ENCODE peak calls at places on chromosomes 6 and 20, in eight cellular contexts. O is spleen, H is HAP-1, R is adipocyte, F is neuronal stem cell, K is SJSA1, D is left ventricle myocardium inferior, G is PC-3. Z is an unnamed sample.

GRCh38 chr6:40395698-40396076 is 191.5 kb downstream of the LRFN2 start:
- DNase-seq in O (no peak), H (no peak), R (no peak), F (no peak), K (no peak), D (no peak), G (no peak), Z (no peak)

GRCh38 chr6:15260099-15260821 is 14.4 kb downstream of the JARID2 start:
- DNase-seq in O (no peak), H (no peak), R (peak; percentile 79), F (no peak), K (no peak), D (no peak), G (peak; percentile 34), Z (no peak)

GRCh38 chr6:57307850-57308249 is 9.6 kb upstream of the PRIM2 start:
- DNase-seq in O (no peak), H (no peak), R (no peak), F (no peak), K (no peak), D (no peak), G (no peak), Z (no peak)

GRCh38 chr20:62338294-62338620 is 28.9 kb downstream of the LAMA5 start:
- DNase-seq in O (no peak), H (no peak), R (no peak), F (no peak), K (no peak), D (no peak), G (no peak), Z (no peak)

GRCh38 chr20:10381477-10381876 is 52.5 kb downstream of the MKKS start:
- DNase-seq in O (no peak), H (no peak), R (no peak), F (no peak), K (no peak), D (no peak), G (peak; percentile 42), Z (no peak)

GRCh38 chr6:73728548-73729205 is 32.7 kb downstream of the CD109 start:
- DNase-seq in O (no peak), H (no peak), R (no peak), F (no peak), K (no peak), D (no peak), G (no peak), Z (no peak)

GRCh38 chr6:52914516-52914915 is 5.0 kb upstream of the GSTA3 start:
- DNase-seq in O (no peak), H (no peak), R (no peak), F (no peak), K (no peak), D (no peak), G (peak; percentile 15), Z (no peak)

GRCh38 chr6:68975064-68975463 is 340.0 kb downstream of the ADGRB3 start:
- DNase-seq in O (no peak), H (peak; percentile 74), R (no peak), F (peak; percentile 17), K (no peak), D (no peak), G (no peak), Z (no peak)

GRCh38 chr20:24034820-24035219 is 46.2 kb upstream of the GGTLC1 start:
- DNase-seq in O (no peak), H (no peak), R (peak; percentile 65), F (no peak), K (no peak), D (no peak), G (peak; percentile 99), Z (no peak)

GRCh38 chr6:16659471-16660156 is 101.6 kb downstream of the ATXN1 start:
- DNase-seq in O (no peak), H (no peak), R (no peak), F (no peak), K (no peak), D (no peak), G (no peak), Z (no peak)

GRCh38 chr20:25176184-25176583 is 19.3 kb upstream of the ENTPD6 start:
- DNase-seq in O (no peak), H (no peak), R (no peak), F (no peak), K (no peak), D (no peak), G (no peak), Z (no peak)

DNA sequence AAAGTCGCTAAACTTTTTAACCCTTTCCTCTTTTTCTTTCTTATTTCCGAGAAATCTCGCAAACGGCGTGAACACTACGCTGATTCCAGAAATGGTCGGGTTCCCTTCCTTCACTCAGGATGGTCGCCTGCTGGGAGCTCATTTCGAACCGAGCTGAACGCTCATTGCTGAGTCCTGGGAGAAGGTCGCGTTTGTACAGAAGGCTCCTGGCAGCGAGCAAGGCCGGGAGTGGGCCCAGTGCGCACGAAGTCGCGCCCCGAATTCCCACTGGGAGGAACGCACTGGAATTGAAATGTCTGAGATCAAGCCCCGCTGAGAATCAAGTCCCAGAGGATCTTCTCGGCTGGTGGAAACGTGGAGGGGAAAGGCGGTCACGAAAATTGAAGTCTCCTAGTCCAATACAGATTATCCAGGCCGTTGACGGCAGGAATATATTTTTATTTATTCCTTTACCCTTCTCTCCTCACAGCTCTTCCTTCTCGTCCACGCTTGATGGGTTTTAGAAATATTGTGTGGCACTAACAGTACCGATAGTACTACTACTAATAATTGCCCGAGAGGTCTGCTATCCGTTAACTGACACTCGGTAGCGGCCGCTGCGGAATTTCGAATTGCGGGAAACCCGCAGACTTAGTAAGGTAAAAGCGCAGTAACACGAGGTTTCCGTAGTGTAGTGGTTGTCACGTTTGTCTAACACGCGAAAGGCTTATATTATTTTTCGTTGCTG is 207.2 kb upstream of the ZNF184 start:
- DNase-seq in O (no peak), H (no peak), R (no peak), F (no peak), K (no peak), D (no peak), G (no peak), Z (no peak)
- H3K4me3 ChIP-seq in O (no peak overlapping the region), H (no peak overlapping the region), R (peak overlapping the region; percentile 44), F (peak overlapping the region; percentile 31), K (no peak overlapping the region), D (no peak overlapping the region), G (no peak overlapping the region), Z (no peak overlapping the region)

DNA sequence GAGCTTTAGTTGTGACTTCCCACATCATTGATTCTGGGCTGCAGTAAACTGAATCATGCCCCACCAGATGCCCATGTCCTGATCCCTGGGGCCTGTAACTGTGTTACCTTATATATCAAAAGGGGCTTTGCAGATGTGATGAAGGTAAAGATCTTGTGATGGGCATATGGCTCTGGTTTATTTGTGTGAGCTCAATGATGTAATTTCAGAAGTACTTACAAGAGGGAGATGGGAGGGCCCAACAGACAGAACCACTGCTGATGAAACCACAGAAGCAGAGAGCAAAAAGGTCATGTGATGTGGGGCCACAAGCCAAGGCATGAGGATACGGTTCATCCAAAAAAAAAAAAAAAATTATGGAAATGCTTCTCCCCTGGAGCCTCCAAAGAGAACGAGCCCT is 118.7 kb downstream of the TOX2 start:
- DNase-seq in O (no peak), H (no peak), R (no peak), F (no peak), K (peak; percentile 16), D (no peak), G (no peak), Z (no peak)
- H3K4me1 ChIP-seq in O (no peaks in the 10 kb centered on the region), H (no peaks in the 10 kb centered on the region), R (no peaks in the 10 kb centered on the region), F (no peaks in the 10 kb centered on the region), K (no peaks in the 10 kb centered on the region), D (no peaks in the 10 kb centered on the region), G (no peaks in the 10 kb centered on the region), Z (peaks cover 21% of the 10 kb centered on the region)

DNA sequence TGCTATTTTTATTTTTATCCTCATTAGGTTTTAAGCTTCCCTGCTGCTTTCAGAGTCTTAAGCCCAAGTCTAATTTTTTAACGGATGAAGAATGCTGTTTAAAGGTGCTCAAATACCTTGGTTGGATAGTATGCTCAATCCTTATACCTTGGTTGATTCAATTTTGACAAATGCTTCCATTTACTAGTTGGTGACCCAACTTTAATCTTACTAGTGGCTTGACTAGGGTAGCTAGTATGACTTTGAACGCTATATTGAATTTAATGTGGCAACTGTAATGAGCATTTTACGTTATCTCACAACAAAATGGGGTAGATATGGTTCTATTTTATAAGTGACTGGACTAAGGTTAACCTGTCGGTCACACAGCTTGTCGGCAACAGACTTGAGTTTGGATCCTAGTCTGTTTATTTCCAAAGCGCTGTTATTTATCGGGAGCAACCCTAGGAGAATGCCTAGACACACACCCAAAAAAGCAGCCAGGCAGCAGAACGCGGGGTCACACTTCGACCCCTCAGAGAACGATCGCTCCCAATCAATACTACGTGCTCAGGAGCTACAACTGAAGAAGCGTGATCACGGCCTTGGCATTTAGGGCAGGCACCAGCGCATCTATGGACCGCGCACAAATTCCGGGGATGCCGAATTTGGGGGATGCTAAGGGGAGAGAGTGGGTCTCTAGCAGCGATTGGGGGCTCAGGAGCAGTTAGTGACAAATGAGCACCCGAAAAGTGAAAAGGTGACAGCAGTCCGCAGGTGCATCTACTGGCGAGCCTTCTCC is 634 bp upstream of the ALDH5A1 start:
- DNase-seq in O (no peak), H (no peak), R (no peak), F (no peak), K (no peak), D (no peak), G (no peak), Z (no peak)
- H3K4me3 ChIP-seq in O (peak overlapping the region; percentile 72), H (peak overlapping the region; percentile 42), R (peak overlapping the region; percentile 74), F (peak overlapping the region; percentile 83), K (peak overlapping the region; percentile 55), D (peak overlapping the region; percentile 84), G (peak overlapping the region; percentile 72), Z (peak overlapping the region; percentile 70)

GRCh38 chr6:20202699-20203302 is 9.5 kb downstream of the MBOAT1 start:
- DNase-seq in O (no peak), H (no peak), R (no peak), F (no peak), K (no peak), D (no peak), G (no peak), Z (no peak)

GRCh38 chr6:20207096-20207454 is 5.2 kb downstream of the MBOAT1 start:
- DNase-seq in O (no peak), H (no peak), R (no peak), F (no peak), K (no peak), D (no peak), G (no peak), Z (no peak)

GRCh38 chr6:20208687-20209378 is 3.4 kb downstream of the MBOAT1 start:
- DNase-seq in O (no peak), H (no peak), R (no peak), F (no peak), K (no peak), D (no peak), G (no peak), Z (no peak)

GRCh38 chr6:20203561-20204528 is 8.4 kb downstream of the MBOAT1 start:
- DNase-seq in O (no peak), H (no peak), R (no peak), F (no peak), K (no peak), D (no peak), G (no peak), Z (no peak)

DNA sequence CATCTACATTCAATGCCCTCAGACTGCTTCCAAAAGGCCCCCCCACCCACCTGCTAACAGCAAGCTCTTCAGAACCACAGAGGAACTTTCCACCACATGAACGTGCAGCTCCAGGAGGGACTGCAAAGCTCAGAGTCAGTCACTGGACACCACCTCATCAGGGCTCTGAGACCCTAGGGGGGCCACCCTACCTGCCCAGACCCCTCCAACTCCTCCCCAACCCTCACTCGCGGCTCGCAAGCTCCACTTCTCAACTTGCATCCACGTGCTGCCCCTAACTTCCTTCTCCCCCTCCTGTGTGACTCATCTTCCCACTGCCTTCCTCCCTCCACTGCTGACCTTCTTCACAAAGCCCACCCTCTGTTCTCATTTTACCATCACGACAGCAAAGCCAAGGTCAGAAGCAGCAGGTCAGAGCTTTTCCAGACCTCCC is 6.5 kb downstream of the MBOAT1 start:
- DNase-seq in O (peak; percentile 79), H (no peak), R (no peak), F (no peak), K (no peak), D (no peak), G (no peak), Z (no peak)
- H3K4me1 ChIP-seq in O (peaks cover 5% of the 10 kb centered on the region), H (peaks cover 4% of the 10 kb centered on the region), R (no peaks in the 10 kb centered on the region), F (peaks cover 6% of the 10 kb centered on the region), K (peaks cover 81% of the 10 kb centered on the region), D (peaks cover 98% of the 10 kb centered on the region), G (peaks cover 30% of the 10 kb centered on the region), Z (peaks cover 47% of the 10 kb centered on the region)

GRCh38 chr6:37051138-37052026 is 45.9 kb downstream of the FGD2 start:
- DNase-seq in O (peak; percentile 99), H (peak; percentile 94), R (peak; percentile 94), F (peak; percentile 75), K (peak; percentile 88), D (peak; percentile 92), G (peak; percentile 86), Z (peak; percentile 81)
- H3K4me3 ChIP-seq in O (no peak overlapping the region), H (no peak overlapping the region), R (no peak overlapping the region), F (peak overlapping the region; percentile 18), K (no peak overlapping the region), D (no peak overlapping the region), G (no peak overlapping the region), Z (peak overlapping the region; percentile 75)

Z was measured in CD8-positive, alpha-beta memory T cell.